ENCODE peak calls at places on chromosomes 4 and X, in four cellular contexts. U is GM12865, M is fibroblast of lung, A is left ventricle myocardium inferior. I is an unnamed sample.

GRCh38 chr4:146342600-146343192 is 128.4 kb downstream of the REELD1 start:
- DNase-seq in A (no peak), M (peak; percentile 22), U (peak; percentile 65), I (peak; percentile 1)

GRCh38 chrX:116238866-116239265 is 68.3 kb downstream of the AGTR2 start:
- DNase-seq in M (no peak), A (no peak), U (no peak), I (no peak)

GRCh38 chrX:52988985-52989917 is 30.9 kb upstream of the FAM156A start:
- DNase-seq in A (no peak), U (no peak), M (peak; percentile 33), I (no peak)

GRCh38 chr4:22607382-22607781 is 85.4 kb upstream of the GBA3 start:
- DNase-seq in U (peak; percentile 70), A (peak; percentile 23), M (peak; percentile 41), I (peak; percentile 10)

GRCh38 chrX:39309721-39310152 is 508.5 kb downstream of the MID1IP1 start:
- DNase-seq in U (no peak), M (peak; percentile 68), A (peak; percentile 18), I (peak; percentile 31)

GRCh38 chr4:152485726-152486276 is 50.1 kb downstream of the FBXW7 start:
- DNase-seq in M (peak; percentile 95), A (no peak), U (peak; percentile 80), I (no peak)

GRCh38 chrX:139113682-139114081 is 402.2 kb upstream of the FGF13 start:
- DNase-seq in U (no peak), M (peak; percentile 42), A (no peak), I (no peak)

GRCh38 chr4:102593147-102593546 is 92.0 kb downstream of the NFKB1 start:
- DNase-seq in M (no peak), A (no peak), U (no peak), I (no peak)

GRCh38 chr4:3271131-3271530 is 21.7 kb upstream of the RGS12 start:
- DNase-seq in M (no peak), U (no peak), A (no peak), I (no peak)

GRCh38 chr4:104860227-104861123 is 286.2 kb upstream of the TET2 start:
- DNase-seq in A (no peak), M (peak; percentile 59), U (peak; percentile 87), I (peak; percentile 4)

GRCh38 chr4:121827851-121828250 is 4.2 kb upstream of the CCNA2 start:
- DNase-seq in A (no peak), U (no peak), M (peak; percentile 39), I (no peak)

GRCh38 chr4:19659131-19659530 is 592.6 kb upstream of the SLIT2 start:
- DNase-seq in M (no peak), U (no peak), A (no peak), I (no peak)

GRCh38 chrX:149629730-149630387 is 1.7 kb downstream of the TMEM185A start:
- DNase-seq in U (no peak), A (no peak), M (no peak), I (no peak)

GRCh38 chrX:44010626-44011025 is 37.4 kb upstream of the NDP start:
- DNase-seq in U (no peak), M (no peak), A (no peak), I (no peak)
- TF ChIP-seq CTCF in U (no peak), M (no peak), A (no peak), I (no peak)

DNA sequence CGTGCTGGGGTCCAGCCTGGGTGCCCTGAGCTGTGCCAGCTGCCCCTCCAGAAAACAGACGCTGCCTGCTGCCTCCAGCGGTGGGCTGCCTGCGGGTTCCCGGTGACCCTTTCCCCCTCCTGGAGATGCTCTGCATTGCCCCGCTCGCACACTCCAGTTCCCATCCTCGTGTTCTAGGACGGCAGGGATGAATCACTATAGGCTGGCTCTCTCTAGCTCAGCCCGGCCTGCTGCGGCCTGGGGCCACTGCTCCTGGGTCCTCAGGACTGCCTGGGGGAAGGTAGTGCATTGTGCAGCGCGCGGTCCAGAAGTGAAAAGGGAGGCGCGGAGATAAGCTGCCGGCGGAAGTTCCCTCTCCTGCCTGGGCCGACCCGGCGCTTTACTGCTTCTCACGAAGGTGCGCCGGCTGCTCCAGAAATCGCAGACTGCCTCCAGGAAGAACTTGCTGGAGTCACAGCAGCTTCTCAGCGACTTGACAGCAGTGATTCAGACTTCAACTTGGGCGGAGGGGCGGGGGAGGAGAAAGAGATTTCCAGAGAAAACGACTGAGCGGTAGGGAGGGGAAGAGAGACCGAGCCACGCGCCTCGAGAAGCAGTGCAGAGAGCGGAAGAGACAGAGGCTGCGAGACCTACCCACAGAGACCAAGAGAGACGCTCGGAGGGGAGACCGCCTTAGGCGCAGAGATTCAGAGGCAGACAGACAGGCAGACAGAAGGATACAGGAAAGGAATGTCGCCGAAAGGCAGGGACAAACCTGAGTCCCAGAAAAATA is 6.7 kb upstream of the MSX1 start:
- DNase-seq in M (peak; percentile 75), A (no peak), U (peak; percentile 75), I (no peak)
- TF ChIP-seq CTCF in M (peak; percentile 22), A (no peak), U (peak; percentile 15), I (no peak)

DNA sequence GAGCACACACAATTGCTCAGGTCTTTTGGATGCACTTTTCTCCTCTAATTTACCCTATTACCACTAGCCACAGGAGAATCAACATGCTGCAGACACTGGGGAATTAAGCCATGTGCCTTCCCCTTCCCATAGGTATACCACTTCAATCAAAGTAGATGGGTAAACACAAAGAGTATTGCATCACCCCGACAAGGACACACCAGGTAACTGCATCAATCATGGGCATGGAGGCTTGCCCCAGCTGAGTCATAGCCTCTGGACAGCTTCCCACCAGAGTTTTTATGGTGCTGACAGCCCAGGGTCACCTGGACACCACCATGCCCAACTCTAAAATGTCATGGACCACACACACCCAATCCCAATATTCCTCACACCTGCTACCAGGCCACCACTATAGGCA is 197.2 kb upstream of the AR start:
- DNase-seq in M (no peak), U (no peak), A (no peak), I (no peak)
- TF ChIP-seq CTCF in M (no peak), U (no peak), A (no peak), I (no peak)

GRCh38 chrX:120773801-120774200 is 101.9 kb downstream of the CT47B1 start:
- DNase-seq in A (no peak), M (no peak), U (no peak), I (no peak)

GRCh38 chrX:120774611-120775010 is 101.1 kb downstream of the CT47B1 start:
- DNase-seq in U (no peak), A (no peak), M (no peak), I (no peak)

GRCh38 chrX:120768681-120769080 is 107.0 kb downstream of the CT47B1 start:
- DNase-seq in M (peak; percentile 54), U (no peak), A (no peak), I (no peak)

GRCh38 chrX:120768254-120768653 is 107.4 kb downstream of the CT47B1 start:
- DNase-seq in M (no peak), A (no peak), U (no peak), I (no peak)

DNA sequence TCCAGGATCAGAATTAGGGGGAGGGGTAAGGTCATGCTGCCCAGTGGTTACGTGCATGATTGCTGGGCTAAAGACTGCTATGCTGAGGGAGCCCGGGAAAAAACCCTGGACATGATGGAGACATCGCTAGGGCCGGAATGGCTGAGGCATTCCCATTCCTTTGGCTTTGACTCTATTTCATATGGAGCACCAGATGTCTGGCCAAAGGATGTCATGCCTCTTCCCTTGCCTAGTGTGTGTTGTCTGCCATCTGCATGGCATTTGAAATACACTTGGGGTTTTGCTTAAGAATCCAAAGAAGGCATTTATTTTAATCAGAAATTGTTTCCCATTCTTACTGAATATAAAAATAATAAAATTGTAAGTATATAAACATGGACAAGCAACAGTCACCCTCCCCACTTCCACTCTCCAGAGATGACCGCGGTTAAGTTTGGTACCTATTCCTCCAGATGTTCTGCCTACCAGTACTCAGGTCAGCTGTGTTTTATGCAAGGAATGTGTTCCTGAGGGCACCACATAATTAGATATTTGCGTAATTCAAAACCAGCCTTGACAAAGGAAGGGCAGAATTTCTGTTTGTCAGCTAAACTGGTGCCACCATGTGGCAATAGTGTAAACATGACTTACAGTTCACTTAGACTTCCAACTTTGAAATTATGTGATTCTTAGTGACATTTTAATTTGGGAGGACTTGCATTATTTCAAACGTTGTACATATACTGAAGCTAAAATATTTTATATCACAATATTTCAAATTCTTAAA is 105.9 kb downstream of the CT47B1 start:
- DNase-seq in U (peak; percentile 50), M (peak; percentile 65), A (no peak), I (no peak)
- TF ChIP-seq CTCF in U (peak; percentile 19), M (no peak), A (peak; percentile 48), I (peak; percentile 41)